ENCODE peak calls at places on chromosomes 13 and 19, in eight cellular contexts. Q is EH, U is RWPE1, R is OCI-LY7, X is cortex of kidney, C is GM23248, K is DMS153, D is RCC 7860. B is an unnamed sample.

GRCh38 chr13:39501711-39502324 is 101.2 kb downstream of the LHFPL6 start:
- DNase-seq in R (no peak), K (no peak), C (no peak), D (no peak), U (no peak), X (no peak), Q (peak; percentile 32), B (no peak)

GRCh38 chr13:71028884-71029283 is 838.1 kb downstream of the DACH1 start:
- DNase-seq in C (no peak), U (no peak), Q (no peak), R (no peak), D (no peak), K (no peak), X (no peak), B (no peak)

GRCh38 chr19:47228937-47229673 is 1.9 kb downstream of the BBC3 start:
- DNase-seq in X (no peak), D (no peak), Q (peak; percentile 43), R (peak; percentile 42), C (peak; percentile 61), K (no peak), U (no peak), B (no peak)

GRCh38 chr19:7658219-7658686 is 10.6 kb upstream of the RETN start:
- DNase-seq in C (peak; percentile 5), X (no peak), Q (no peak), R (peak; percentile 78), D (no peak), K (no peak), U (no peak), B (no peak)

GRCh38 chr19:50510700-50511068 is 307 bp downstream of the JOSD2 start:
- DNase-seq in D (peak; percentile 4), U (no peak), Q (no peak), C (no peak), R (no peak), K (no peak), X (no peak), B (no peak)

GRCh38 chr13:24651718-24652345 is 28.4 kb upstream of the ATP12A start:
- DNase-seq in U (no peak), X (no peak), D (no peak), K (no peak), C (no peak), R (no peak), Q (no peak), B (no peak)

GRCh38 chr19:7916137-7916907 is 1.7 kb downstream of the TGFBR3L start:
- DNase-seq in K (no peak), D (no peak), C (peak; percentile 78), U (no peak), X (no peak), Q (peak; percentile 45), R (peak; percentile 24), B (no peak)

GRCh38 chr13:112657850-112658445 is 31.9 kb upstream of the ATP11A start:
- DNase-seq in K (no peak), C (peak; percentile 47), X (no peak), R (no peak), U (peak; percentile 73), D (peak; percentile 87), Q (peak; percentile 75), B (no peak)

GRCh38 chr13:73428137-73428536 is 369.3 kb downstream of the KLF5 start:
- DNase-seq in Q (peak; percentile 52), K (no peak), D (no peak), U (peak; percentile 69), C (peak; percentile 52), R (no peak), X (no peak), B (no peak)

GRCh38 chr13:109790071-109790470 is 3.7 kb upstream of the IRS2 start:
- DNase-seq in U (no peak), C (peak; percentile 60), R (no peak), Q (peak; percentile 29), D (no peak), X (no peak), K (no peak), B (no peak)

GRCh38 chr13:83077499-83077898 is 804.8 kb downstream of the SLITRK1 start:
- DNase-seq in U (no peak), X (no peak), R (no peak), C (no peak), D (no peak), Q (no peak), K (no peak), B (no peak)

GRCh38 chr13:106077017-106077416 is 458.4 kb downstream of the EFNB2 start:
- DNase-seq in K (no peak), X (no peak), D (no peak), U (no peak), Q (no peak), R (no peak), C (no peak), B (no peak)

GRCh38 chr13:36696410-36696809 is 22.6 kb downstream of the SERTM1 start:
- DNase-seq in U (no peak), X (no peak), Q (no peak), K (no peak), C (no peak), R (no peak), D (no peak), B (no peak)

GRCh38 chr19:3440082-3440481 is 40.2 kb downstream of the SMIM24 start:
- DNase-seq in R (peak; percentile 50), Q (peak; percentile 24), X (no peak), U (no peak), C (peak; percentile 44), K (no peak), D (peak; percentile 22), B (no peak)

GRCh38 chr13:109333893-109334651 is 452.3 kb downstream of the IRS2 start:
- DNase-seq in R (no peak), X (no peak), K (no peak), D (no peak), C (no peak), Q (no peak), U (no peak), B (no peak)

GRCh38 chr13:23881408-23881785 is 7.8 kb downstream of the MIPEP start:
- DNase-seq in R (no peak), D (no peak), C (no peak), Q (no peak), U (no peak), X (no peak), K (no peak), B (no peak)

GRCh38 chr13:72194531-72194930 is 327.5 kb upstream of the DACH1 start:
- DNase-seq in R (no peak), U (no peak), D (no peak), X (no peak), Q (peak; percentile 26), C (no peak), K (no peak), B (no peak)

GRCh38 chr19:45153339-45154063 is 7.3 kb downstream of the NKPD1 start:
- DNase-seq in X (no peak), D (no peak), Q (peak; percentile 38), U (no peak), R (peak; percentile 41), C (peak; percentile 79), K (no peak), B (no peak)

GRCh38 chr19:53541971-53542370 is 4.0 kb downstream of the ZNF331 start:
- DNase-seq in X (no peak), D (no peak), R (no peak), K (no peak), U (peak; percentile 15), Q (no peak), C (no peak), B (no peak)

GRCh38 chr19:1882089-1882785 is 3.1 kb downstream of the ABHD17A start:
- DNase-seq in R (peak; percentile 79), C (no peak), X (no peak), K (no peak), Q (no peak), U (no peak), D (no peak), B (no peak)

GRCh38 chr13:25874907-25875306 is 176.9 kb downstream of the SHISA2 start:
- DNase-seq in C (no peak), X (no peak), R (peak; percentile 23), U (no peak), D (no peak), K (peak; percentile 23), Q (no peak), B (no peak)

GRCh38 chr19:30719991-30720329 is 347.8 kb downstream of the ZNF536 start:
- DNase-seq in D (no peak), U (peak; percentile 8), C (peak; percentile 41), Q (peak; percentile 1), K (no peak), X (no peak), R (no peak), B (no peak)